ENCODE peak calls at places on chromosomes 16 and 17, in five cellular contexts. Z is adrenal gland, C is MM.1S, M is PC-9, H is colonic mucosa. B is an unnamed sample.

GRCh38 chr16:65547799-65548446 is 426.1 kb upstream of the CDH11 start:
- DNase-seq in C (no peak), Z (no peak), H (no peak), M (no peak), B (no peak)

GRCh38 chr17:31541559-31541958 is 150.1 kb downstream of the RAB11FIP4 start:
- DNase-seq in C (no peak), Z (no peak), M (no peak), H (no peak), B (no peak)

GRCh38 chr16:51538707-51539604 is 387.9 kb upstream of the SALL1 start:
- DNase-seq in H (no peak), M (no peak), Z (no peak), C (no peak), B (no peak)

GRCh38 chr17:13030459-13031305 is 12.9 kb upstream of the ELAC2 start:
- DNase-seq in M (no peak), Z (peak; percentile 38), C (peak; percentile 41), H (peak; percentile 47), B (peak; percentile 43)

GRCh38 chr16:57534337-57534880 is 2.0 kb downstream of the CCDC102A start:
- DNase-seq in M (no peak), C (no peak), Z (peak; percentile 13), H (peak; percentile 18), B (no peak)

GRCh38 chr17:52096056-52096455 is 62.5 kb downstream of the CA10 start:
- DNase-seq in M (no peak), Z (no peak), C (no peak), H (no peak), B (no peak)

GRCh38 chr16:630024-630814 is 566 bp upstream of the WFIKKN1 start:
- DNase-seq in C (no peak), M (no peak), Z (no peak), H (no peak), B (no peak)

GRCh38 chr17:46264456-46265198 is 30.3 kb upstream of the LRRC37A start:
- DNase-seq in M (peak; percentile 84), H (no peak), C (no peak), Z (no peak), B (peak; percentile 42)

GRCh38 chr17:32877164-32877764 is 340 bp upstream of the MYO1D start:
- DNase-seq in M (peak; percentile 60), H (peak; percentile 93), C (peak; percentile 94), Z (peak; percentile 95), B (peak; percentile 92)

GRCh38 chr17:81520021-81520894 is 7.7 kb upstream of the ACTG1 start:
- DNase-seq in C (no peak), M (no peak), H (no peak), Z (no peak), B (no peak)

GRCh38 chr17:52957411-52957810 is 798.9 kb upstream of the CA10 start:
- DNase-seq in C (no peak), H (no peak), M (no peak), Z (no peak), B (no peak)

GRCh38 chr16:15548482-15548891 is 94.5 kb downstream of the MARF1 start:
- DNase-seq in H (no peak), C (no peak), M (no peak), Z (no peak), B (no peak)

GRCh38 chr16:7440886-7441400 is 108.3 kb downstream of the RBFOX1 start:
- DNase-seq in M (no peak), Z (no peak), C (no peak), H (no peak), B (no peak)

GRCh38 chr17:56540791-56541190 is 52.7 kb upstream of the NOG start:
- DNase-seq in Z (no peak), H (no peak), M (no peak), C (no peak), B (no peak)

GRCh38 chr16:31201511-31202401 is 804 bp downstream of the PYCARD start:
- DNase-seq in M (no peak), Z (no peak), H (peak; percentile 84), C (peak; percentile 25), B (peak; percentile 82)

GRCh38 chr17:33014751-33015150 is 23.1 kb downstream of the SPACA3 start:
- DNase-seq in C (no peak), M (no peak), H (no peak), Z (no peak), B (no peak)

GRCh38 chr16:87391324-87391949 is 699 bp upstream of the MAP1LC3B start:
- DNase-seq in Z (peak; percentile 71), H (peak; percentile 65), M (no peak), C (no peak), B (peak; percentile 56)

GRCh38 chr17:3557768-3558583 is at the start of gene TRPV3:
- DNase-seq in C (peak; percentile 88), Z (no peak), M (peak; percentile 64), H (peak; percentile 87), B (peak; percentile 89)

GRCh38 chr17:40130352-40131042 is 8.7 kb downstream of the MSL1 start:
- DNase-seq in Z (no peak), C (no peak), M (no peak), H (no peak), B (no peak)

GRCh38 chr16:11916524-11917285 is 949 bp upstream of the GSPT1 start:
- DNase-seq in Z (peak; percentile 49), C (no peak), H (peak; percentile 78), M (peak; percentile 98), B (peak; percentile 68)

GRCh38 chr17:2222901-2223616 is 80.5 kb downstream of the SMG6 start:
- DNase-seq in M (no peak), Z (no peak), H (peak; percentile 44), C (peak; percentile 95), B (no peak)

GRCh38 chr16:8541868-8542267 is 48.4 kb downstream of the TMEM114 start:
- DNase-seq in H (no peak), C (no peak), M (no peak), Z (no peak), B (no peak)

GRCh38 chr16:57469046-57469445 is 6.6 kb downstream of the POLR2C start:
- DNase-seq in M (no peak), C (no peak), H (no peak), Z (no peak), B (no peak)

GRCh38 chr17:64133546-64134215 is 3.7 kb upstream of the ERN1 start:
- DNase-seq in H (no peak), M (no peak), C (peak; percentile 80), Z (no peak), B (peak; percentile 75)

GRCh38 chr17:39800540-39800939 is 62.8 kb downstream of the GRB7 start:
- DNase-seq in Z (no peak), H (no peak), M (no peak), C (peak; percentile 90), B (peak; percentile 43)

GRCh38 chr17:1707107-1707506 is 3.1 kb downstream of the TLCD2 start:
- DNase-seq in M (no peak), H (no peak), Z (no peak), C (no peak), B (no peak)

GRCh38 chr17:31385428-31386285 is 5.8 kb upstream of the RAB11FIP4 start:
- DNase-seq in C (no peak), H (no peak), Z (no peak), M (no peak), B (no peak)

GRCh38 chr17:50766222-50767023 is 895 bp downstream of the ANKRD40CL start:
- DNase-seq in Z (no peak), H (no peak), C (no peak), M (peak; percentile 36), B (peak; percentile 82)

GRCh38 chr16:4323071-4323844 is 7.4 kb downstream of the GLIS2 start:
- DNase-seq in H (no peak), M (no peak), Z (no peak), C (no peak), B (no peak)

GRCh38 chr16:67185866-67186134 is 2.0 kb upstream of the MATCAP1 start:
- DNase-seq in Z (no peak), H (no peak), M (no peak), C (no peak), B (no peak)

GRCh38 chr17:14296511-14296910 is 4.4 kb upstream of the HS3ST3B1 start:
- DNase-seq in C (no peak), Z (no peak), M (no peak), H (no peak), B (no peak)

GRCh38 chr16:12458591-12459400 is 344.9 kb downstream of the CPPED1 start:
- DNase-seq in Z (no peak), H (no peak), C (no peak), M (no peak), B (peak; percentile 12)

GRCh38 chr16:7321661-7322060 is 11.0 kb upstream of the RBFOX1 start:
- DNase-seq in Z (no peak), C (no peak), M (no peak), H (no peak), B (no peak)

GRCh38 chr17:83007504-83008475 is 71.6 kb upstream of the METRNL start:
- DNase-seq in C (no peak), Z (no peak), M (no peak), H (no peak), B (no peak)

DNA sequence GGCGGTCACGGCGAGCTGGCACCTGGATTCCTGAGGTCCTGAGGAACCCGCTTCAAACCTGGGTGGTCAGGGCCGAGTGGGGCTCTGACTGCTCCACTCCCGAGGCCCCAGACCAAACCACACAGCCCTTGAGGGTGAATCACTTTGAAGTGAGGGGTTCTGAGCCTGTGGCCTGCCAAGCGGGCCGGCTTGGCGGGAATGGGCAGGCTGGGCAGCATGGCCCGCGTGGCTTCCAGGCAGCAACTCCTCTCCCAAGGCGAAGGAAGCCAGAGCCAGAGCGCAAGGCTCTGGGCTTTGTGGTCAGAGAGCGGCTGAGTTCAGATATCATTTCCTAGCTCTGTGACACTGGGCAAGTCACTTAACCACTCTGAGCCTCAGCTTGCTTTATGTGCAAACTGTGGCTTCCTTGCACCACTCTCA is 42.7 kb downstream of the CMIP start:
- DNase-seq in M (no peak), Z (no peak), H (no peak), C (no peak), B (no peak)
- H3K27ac ChIP-seq in M (no peak overlapping the region), Z (peak overlapping the region; percentile 76), H (no peak overlapping the region), C (no peak overlapping the region), B (no peak overlapping the region)

GRCh38 chr17:18854956-18855355 is 3.0 kb upstream of the PRPSAP2 start:
- DNase-seq in C (no peak), H (no peak), M (no peak), Z (no peak), B (no peak)
- H3K4me3 ChIP-seq in C (no peak overlapping the region), H (no peak overlapping the region), M (peak overlapping the region; percentile 59), Z (no peak overlapping the region), B (no peak overlapping the region)

GRCh38 chr16:30090607-30091332 is 954 bp downstream of the TBX6 start:
- DNase-seq in Z (peak; percentile 37), H (no peak), C (no peak), M (no peak), B (no peak)
- H3K4me1 ChIP-seq in Z (peaks cover 33% of the 10 kb centered on the region), H (peaks cover 10% of the 10 kb centered on the region), C (peaks cover 21% of the 10 kb centered on the region), M (peaks cover 52% of the 10 kb centered on the region), B (peaks cover 6% of the 10 kb centered on the region)

DNA sequence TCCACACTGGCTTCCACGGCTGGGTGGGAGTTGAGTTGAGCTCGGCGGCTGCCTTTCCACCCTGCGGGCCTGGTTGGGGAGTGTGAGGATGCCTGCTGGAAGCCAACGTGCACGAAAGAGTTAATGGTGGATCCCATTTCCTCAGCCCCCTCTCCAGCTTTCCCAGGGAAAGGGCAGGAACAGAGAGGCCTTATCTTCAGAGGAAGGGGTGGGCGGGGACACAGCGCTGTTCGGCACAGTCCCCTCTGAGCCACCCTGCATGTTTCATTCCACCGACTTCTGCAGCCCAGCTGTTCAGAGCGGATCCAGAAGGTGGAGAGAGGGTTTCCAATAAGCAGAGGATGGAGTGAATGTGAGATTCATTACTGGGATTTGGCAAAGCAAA is 295.3 kb downstream of the SEC14L1 start:
- DNase-seq in C (no peak), H (no peak), Z (no peak), M (no peak), B (no peak)
- H3K27ac ChIP-seq in C (no peak overlapping the region), H (peak overlapping the region; percentile 28), Z (no peak overlapping the region), M (no peak overlapping the region), B (no peak overlapping the region)